ENCODE peak calls at places on chromosomes 4 and X, in six cellular contexts. G is heart right ventricle, M is EL, D is left cardiac atrium, X is substantia nigra, R is AG09319. V is an unnamed sample.

GRCh38 chrX:1754077-1754476 is 139.2 kb downstream of the ASMT start:
- DNase-seq in R (peak; percentile 3), D (no peak), G (no peak), X (no peak), M (peak; percentile 51), V (no peak)

GRCh38 chrX:25277574-25277973 is 261.8 kb upstream of the ARX start:
- DNase-seq in M (no peak), X (no peak), D (no peak), G (no peak), R (no peak), V (no peak)

GRCh38 chrX:38929966-38930421 is 128.7 kb downstream of the MID1IP1 start:
- DNase-seq in R (peak; percentile 7), G (no peak), M (peak; percentile 51), X (no peak), D (no peak), V (no peak)

GRCh38 chrX:38375888-38376287 is 23.5 kb downstream of the OTC start:
- DNase-seq in D (no peak), R (no peak), G (no peak), M (no peak), X (no peak), V (no peak)

GRCh38 chr4:3031357-3032064 is 42.8 kb downstream of the HTT-AS start:
- DNase-seq in M (no peak), R (no peak), D (no peak), X (no peak), G (no peak), V (no peak)

GRCh38 chr4:40990899-40991265 is 223.5 kb downstream of the APBB2 start:
- DNase-seq in G (no peak), X (no peak), R (no peak), M (no peak), D (no peak), V (no peak)

GRCh38 chr4:57110635-57111546 is 706 bp upstream of the IGFBP7 start:
- DNase-seq in G (peak; percentile 59), X (no peak), D (peak; percentile 46), R (no peak), M (peak; percentile 72), V (no peak)

GRCh38 chr4:47863486-47863885 is 25.6 kb upstream of the CORIN start:
- DNase-seq in R (no peak), G (no peak), X (no peak), D (no peak), M (peak; percentile 41), V (no peak)

GRCh38 chrX:6574762-6575161 is 39.8 kb upstream of the VCX3A start:
- DNase-seq in R (no peak), D (no peak), G (no peak), X (no peak), M (no peak), V (no peak)

GRCh38 chrX:107674480-107675364 is 46.4 kb downstream of the PRPS1 start:
- DNase-seq in D (peak; percentile 72), X (no peak), G (peak; percentile 73), M (no peak), R (no peak), V (no peak)

GRCh38 chr4:38673109-38673978 is 9.3 kb downstream of the KLF3 start:
- DNase-seq in M (no peak), G (peak; percentile 60), D (peak; percentile 79), R (peak; percentile 67), X (no peak), V (no peak)

GRCh38 chr4:80566203-80566872 is 230.8 kb downstream of the CFAP299 start:
- DNase-seq in X (no peak), R (no peak), G (no peak), M (peak; percentile 9), D (no peak), V (no peak)

GRCh38 chrX:113741744-113742143 is 842.1 kb upstream of the HTR2C start:
- DNase-seq in G (no peak), R (peak; percentile 22), X (no peak), D (no peak), M (peak; percentile 1), V (no peak)

GRCh38 chrX:72268601-72269365 is 8.3 kb downstream of the RPS4X start:
- DNase-seq in M (peak; percentile 34), G (no peak), X (no peak), D (no peak), R (no peak), V (no peak)

GRCh38 chrX:140274761-140275525 is 229.9 kb downstream of the SOX3 start:
- DNase-seq in X (no peak), R (no peak), G (no peak), D (no peak), M (peak; percentile 56), V (no peak)

GRCh38 chr4:10354746-10355145 is 102.5 kb downstream of the ZNF518B start:
- DNase-seq in G (no peak), X (no peak), M (no peak), D (no peak), R (no peak), V (no peak)

GRCh38 chr4:146059153-146059552 is 116.4 kb upstream of the LSM6 start:
- DNase-seq in G (no peak), X (no peak), R (no peak), M (no peak), D (no peak), V (no peak)

GRCh38 chrX:40971736-40972135 is 113.5 kb upstream of the USP9X start:
- DNase-seq in R (no peak), D (no peak), X (no peak), M (no peak), G (no peak), V (no peak)